ENCODE peak calls at places on chromosomes 7 and 10, in seven cellular contexts. A, C, F, B, G, O and J are unnamed samples.

GRCh38 chr7:65892832-65893231 is 20.0 kb downstream of the VKORC1L1 start:
- DNase-seq in G (no peak), A (no peak), O (no peak), F (no peak), C (no peak), B (no peak), J (no peak)

GRCh38 chr7:3067193-3067592 is 23.5 kb upstream of the CARD11 start:
- DNase-seq in O (no peak), C (no peak), F (peak; percentile 39), A (no peak), G (no peak), B (no peak), J (no peak)

GRCh38 chr7:156237614-156238013 is 403.0 kb upstream of the RNF32 start:
- DNase-seq in C (no peak), G (no peak), A (no peak), F (no peak), O (no peak), B (no peak), J (no peak)

GRCh38 chr7:86914468-86915054 is 144.9 kb downstream of the ELAPOR2 start:
- DNase-seq in F (peak; percentile 3), O (peak; percentile 16), C (no peak), A (no peak), B (peak; percentile 29), G (no peak), J (no peak)

GRCh38 chr10:124240721-124241350 is 147.4 kb upstream of the CHST15 start:
- DNase-seq in C (no peak), O (no peak), A (no peak), G (no peak), B (no peak), F (no peak), J (no peak)

GRCh38 chr10:90179696-90180407 is 478.5 kb downstream of the KIF20B start:
- DNase-seq in G (no peak), O (peak; percentile 78), A (no peak), B (peak; percentile 62), C (peak; percentile 99), F (no peak), J (no peak)

GRCh38 chr10:71370031-71370430 is 26.7 kb upstream of the CDH23 start:
- DNase-seq in B (no peak), C (no peak), A (no peak), O (no peak), F (no peak), G (no peak), J (no peak)

GRCh38 chr10:72818076-72818475 is 75.5 kb upstream of the OIT3 start:
- DNase-seq in A (no peak), O (no peak), F (no peak), B (no peak), G (no peak), C (no peak), J (no peak)

GRCh38 chr10:42491001-42491592 is 147.3 kb downstream of the ZNF33B start:
- DNase-seq in O (no peak), C (peak; percentile 43), B (no peak), F (no peak), G (no peak), A (no peak), J (no peak)

GRCh38 chr7:100400656-100401055 is 27.4 kb downstream of the PILRA start:
- DNase-seq in F (no peak), O (no peak), B (peak; percentile 70), A (no peak), C (no peak), G (no peak), J (no peak)

GRCh38 chr10:46299267-46299530 is 12.4 kb downstream of the ANTXRL start:
- DNase-seq in B (peak; percentile 87), O (no peak), F (peak; percentile 18), G (no peak), A (no peak), C (no peak), J (no peak)

GRCh38 chr7:130899071-130899451 is 165.1 kb upstream of the KLF14 start:
- DNase-seq in F (no peak), G (no peak), O (no peak), C (no peak), B (no peak), A (no peak), J (no peak)

GRCh38 chr7:38831262-38831661 is 77.7 kb downstream of the VPS41 start:
- DNase-seq in F (no peak), C (no peak), G (no peak), B (no peak), O (no peak), A (no peak), J (no peak)

GRCh38 chr10:99280472-99280871 is 44.8 kb upstream of the HPSE2 start:
- DNase-seq in O (no peak), A (no peak), B (no peak), F (no peak), C (peak; percentile 37), G (no peak), J (no peak)

GRCh38 chr10:82861889-82862288 is 986.9 kb downstream of the NRG3 start:
- DNase-seq in B (no peak), A (no peak), C (no peak), O (no peak), G (no peak), F (no peak), J (no peak)

GRCh38 chr7:22647451-22648257 is 79.3 kb upstream of the IL6 start:
- DNase-seq in B (no peak), C (peak; percentile 74), F (no peak), O (no peak), G (no peak), A (no peak), J (peak; percentile 89)

DNA sequence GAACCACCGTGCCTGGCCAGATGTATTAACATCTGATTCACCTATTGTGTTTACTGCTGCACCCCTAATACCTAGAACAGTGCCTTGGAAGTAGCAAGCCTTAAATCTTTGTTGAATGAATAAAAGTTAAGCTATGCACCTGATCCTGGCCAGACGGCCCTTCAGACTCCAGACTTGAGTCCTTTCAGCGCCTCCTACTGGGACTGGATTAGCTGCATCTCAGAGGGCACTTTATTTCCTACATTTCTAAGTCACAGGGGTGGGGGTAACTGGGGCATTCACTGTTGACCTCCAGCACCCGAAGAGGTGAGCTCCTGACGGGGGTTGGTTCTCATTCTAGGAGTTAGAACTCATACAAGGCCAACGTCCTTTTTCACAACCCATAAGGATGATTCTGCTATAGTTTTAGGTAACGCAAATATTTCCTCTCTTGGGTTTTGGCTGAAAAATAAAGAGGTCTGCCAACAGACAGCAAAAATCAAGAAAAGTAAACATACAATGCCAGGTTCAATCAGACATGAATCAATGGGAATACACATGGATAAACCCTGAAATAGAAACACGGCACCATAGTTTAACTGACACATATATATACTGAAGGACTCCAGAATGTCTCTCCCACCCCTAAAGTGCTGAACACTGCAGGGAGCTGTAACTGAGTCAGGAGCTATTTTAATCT is 48.0 kb upstream of the DLG5 start:
- DNase-seq in A (no peak), G (no peak), B (peak; percentile 69), F (no peak), O (peak; percentile 74), C (peak; percentile 64), J (no peak)
- TF ChIP-seq CTCF in A (no peak), G (peak; percentile 23), B (peak; percentile 51), F (no peak), O (peak; percentile 62), C (peak; percentile 64), J (peak; percentile 71)

GRCh38 chr7:128939075-128939860 is 1.5 kb downstream of the IRF5 start:
- DNase-seq in C (no peak), G (peak; percentile 77), B (peak; percentile 55), A (no peak), O (no peak), F (peak; percentile 77), J (no peak)

GRCh38 chr7:128938524-128939074 is 872 bp downstream of the IRF5 start:
- DNase-seq in C (no peak), A (no peak), F (no peak), B (no peak), O (no peak), G (peak; percentile 83), J (no peak)

GRCh38 chr7:128936798-128937197 is 929 bp upstream of the IRF5 start:
- DNase-seq in F (no peak), C (no peak), B (no peak), G (no peak), O (no peak), A (no peak), J (no peak)

GRCh38 chr7:128937271-128937646 is 468 bp upstream of the IRF5 start:
- DNase-seq in C (no peak), B (no peak), O (no peak), A (no peak), G (peak; percentile 63), F (no peak), J (no peak)

GRCh38 chr7:128937647-128938523 is at the start of gene IRF5:
- DNase-seq in F (no peak), A (no peak), B (peak; percentile 61), O (peak; percentile 60), C (peak; percentile 21), G (peak; percentile 88), J (no peak)
- TF ChIP-seq CTCF in F (no peak), A (no peak), B (no peak), O (no peak), C (no peak), G (no peak), J (no peak)

DNA sequence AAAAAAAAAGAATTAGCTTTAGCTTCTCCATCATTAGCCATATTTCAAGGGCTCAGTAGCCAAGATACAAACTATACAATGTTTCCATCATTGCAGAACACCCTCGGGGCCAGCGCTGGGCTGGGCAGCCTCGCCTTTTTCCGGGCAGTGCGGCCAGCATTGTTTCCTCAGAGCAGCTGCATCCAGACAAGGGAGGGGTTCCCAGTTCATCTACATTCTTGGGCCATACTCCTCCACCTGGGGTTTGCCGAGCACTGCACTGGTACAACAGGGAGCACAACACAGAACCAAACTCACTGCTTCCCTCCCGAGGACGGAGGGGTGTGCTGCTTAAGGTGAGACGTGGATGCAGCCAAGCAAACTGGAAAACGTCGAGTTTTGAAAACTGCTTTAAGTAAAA is 2.4 kb upstream of the PKD1L1 start:
- DNase-seq in A (no peak), O (peak; percentile 34), G (no peak), F (no peak), B (no peak), C (peak; percentile 62), J (no peak)
- TF ChIP-seq CTCF in A (no peak), O (no peak), G (no peak), F (no peak), B (no peak), C (peak; percentile 19), J (no peak)

DNA sequence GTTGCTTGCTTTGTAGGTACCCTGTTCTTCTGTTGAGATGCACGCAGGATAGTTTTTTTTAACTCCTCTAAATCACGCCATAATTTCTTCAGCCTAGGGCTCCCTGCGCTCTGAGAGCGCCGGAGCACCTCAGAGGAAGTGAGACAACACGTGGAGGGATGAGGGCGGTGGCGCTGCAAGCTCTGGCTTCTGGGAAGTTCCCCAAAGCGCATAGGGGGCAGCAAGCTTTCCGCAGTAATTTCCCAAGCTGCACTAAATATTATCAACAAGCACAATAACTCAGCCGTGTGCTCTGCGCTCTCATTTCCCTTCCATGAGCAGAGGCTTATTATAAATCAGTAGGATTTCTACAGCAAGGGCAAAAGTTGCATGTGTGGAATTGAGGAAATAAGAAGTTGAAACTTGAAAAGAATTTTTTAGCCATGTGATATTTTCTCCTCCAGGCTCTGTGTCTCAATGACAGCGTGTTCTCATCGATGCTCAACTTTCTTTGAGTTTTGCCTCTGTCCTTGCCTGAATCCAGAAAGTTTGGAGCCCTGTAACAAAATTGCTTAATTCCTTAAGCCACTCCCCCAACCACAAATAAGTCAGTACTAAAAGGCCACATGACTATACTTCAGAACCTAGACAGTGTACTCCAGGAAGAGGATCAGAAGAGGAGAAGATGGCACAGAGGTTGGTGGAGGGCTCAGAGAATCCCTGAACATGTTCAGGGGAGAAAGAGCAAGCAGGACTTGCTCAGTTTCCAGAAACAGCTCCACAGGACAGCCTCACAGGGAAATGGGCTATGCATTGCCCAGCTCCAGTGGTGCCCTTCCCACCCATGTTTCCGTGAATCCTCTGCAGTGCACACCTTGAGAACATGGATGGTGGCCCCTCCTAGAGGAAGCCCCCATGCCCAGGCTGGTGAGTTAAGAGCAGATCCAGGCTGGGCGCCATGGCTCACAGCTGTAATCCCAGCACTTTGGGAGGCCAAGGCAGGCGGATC is 221.5 kb upstream of the GHITM start:
- DNase-seq in B (peak; percentile 90), G (peak; percentile 69), O (peak; percentile 68), A (no peak), F (peak; percentile 38), C (peak; percentile 10), J (no peak)
- TF ChIP-seq CTCF in B (peak; percentile 86), G (peak; percentile 37), O (peak; percentile 46), A (no peak), F (peak; percentile 24), C (peak; percentile 24), J (no peak)